ENCODE peak calls at places on chromosomes 1 and 21, in four cellular contexts. F is K562, R is HepG2, Q is HCT116. S is an unnamed sample.

GRCh38 chr1:1308756-1309524 is 543 bp downstream of the PUSL1 start:
- DNase-seq in F (no peak), R (no peak), Q (no peak), S (peak; percentile 78)

GRCh38 chr1:219027161-219027673 is 146.5 kb upstream of the LYPLAL1 start:
- DNase-seq in F (no peak), R (no peak), Q (no peak), S (no peak)

GRCh38 chr21:37548521-37548981 is 182.0 kb downstream of the DYRK1A start:
- DNase-seq in F (no peak), R (no peak), Q (no peak), S (no peak)

GRCh38 chr1:156150107-156151000 is 3.0 kb upstream of the SEMA4A start:
- DNase-seq in F (no peak), R (no peak), Q (no peak), S (no peak)

GRCh38 chr1:19239876-19240275 is 11.4 kb downstream of the EMC1 start:
- DNase-seq in F (no peak), R (no peak), Q (no peak), S (no peak)

GRCh38 chr1:53349968-53350852 is 22.3 kb upstream of the LRP8 start:
- DNase-seq in F (no peak), R (no peak), Q (no peak), S (peak; percentile 39)

GRCh38 chr1:205531191-205532025 is 26.9 kb downstream of the CDK18 start:
- DNase-seq in F (no peak), R (no peak), Q (no peak), S (no peak)

GRCh38 chr1:153466908-153467307 is 6.5 kb upstream of the S100A7 start:
- DNase-seq in F (no peak), R (no peak), Q (no peak), S (no peak)

GRCh38 chr1:214317300-214317699 is 36.3 kb downstream of the SMYD2 start:
- DNase-seq in F (no peak), R (peak; percentile 3), Q (no peak), S (peak; percentile 82)

GRCh38 chr1:157893681-157894080 is 52.1 kb upstream of the CD5L start:
- DNase-seq in F (no peak), R (no peak), Q (no peak), S (no peak)

GRCh38 chr21:32380940-32381339 is 11.9 kb downstream of the URB1 start:
- DNase-seq in F (no peak), R (no peak), Q (no peak), S (no peak)

GRCh38 chr1:161311595-161312181 is 1.9 kb upstream of the MPZ start:
- DNase-seq in F (no peak), R (peak; percentile 58), Q (no peak), S (no peak)

GRCh38 chr1:71587961-71588360 is 507.1 kb upstream of the ZRANB2 start:
- DNase-seq in F (no peak), R (no peak), Q (no peak), S (no peak)

GRCh38 chr1:233439721-233440120 is 112.2 kb downstream of the MAP3K21 start:
- DNase-seq in F (no peak), R (no peak), Q (no peak), S (no peak)

GRCh38 chr21:36038701-36039497 is 21.4 kb downstream of the SETD4 start:
- DNase-seq in F (no peak), R (no peak), Q (no peak), S (no peak)

GRCh38 chr1:102434421-102434820 is 437.7 kb upstream of the OLFM3 start:
- DNase-seq in F (peak; percentile 3), R (peak; percentile 52), Q (peak; percentile 10), S (peak; percentile 58)

GRCh38 chr1:77671836-77672235 is 10.6 kb downstream of the ZZZ3 start:
- DNase-seq in F (no peak), R (no peak), Q (no peak), S (no peak)

GRCh38 chr21:36709868-36710728 is 11.2 kb downstream of the SIM2 start:
- DNase-seq in F (no peak), R (no peak), Q (no peak), S (peak; percentile 66)

GRCh38 chr1:115266729-115267421 is 71.2 kb downstream of the NGF start:
- DNase-seq in F (no peak), R (no peak), Q (no peak), S (no peak)

GRCh38 chr1:160211010-160211790 is 6.0 kb downstream of the PEA15 start:
- DNase-seq in F (no peak), R (no peak), Q (no peak), S (no peak)

GRCh38 chr1:92915547-92915946 is 45.7 kb downstream of the DIPK1A start:
- DNase-seq in F (no peak), R (no peak), Q (no peak), S (no peak)

GRCh38 chr1:41513388-41513745 is 28.9 kb upstream of the EDN2 start:
- DNase-seq in F (peak; percentile 64), R (no peak), Q (no peak), S (peak; percentile 91)

GRCh38 chr1:11784993-11785769 is 20.6 kb downstream of the MTHFR start:
- DNase-seq in F (peak; percentile 89), R (peak; percentile 64), Q (peak; percentile 19), S (peak; percentile 84)

GRCh38 chr1:43306688-43307457 is 6.1 kb downstream of the TIE1 start:
- DNase-seq in F (no peak), R (no peak), Q (no peak), S (no peak)

GRCh38 chr1:172717722-172718455 is 59.0 kb downstream of the FASLG start:
- DNase-seq in F (peak; percentile 28), R (peak; percentile 77), Q (no peak), S (no peak)

GRCh38 chr1:236502972-236503639 is 20.7 kb upstream of the LGALS8 start:
- DNase-seq in F (peak; percentile 57), R (peak; percentile 91), Q (peak; percentile 36), S (peak; percentile 34)

GRCh38 chr1:26799479-26800133 is 11.9 kb downstream of the PIGV start:
- DNase-seq in F (peak; percentile 55), R (no peak), Q (peak; percentile 47), S (no peak)

GRCh38 chr1:230139741-230140140 is 72.7 kb downstream of the GALNT2 start:
- DNase-seq in F (no peak), R (no peak), Q (no peak), S (no peak)

GRCh38 chr1:2856076-2856390 is 54.5 kb upstream of the TTC34 start:
- DNase-seq in F (no peak), R (no peak), Q (no peak), S (no peak)

GRCh38 chr1:2854611-2855010 is 53.1 kb upstream of the TTC34 start:
- DNase-seq in F (no peak), R (no peak), Q (no peak), S (no peak)

GRCh38 chr1:2856821-2857290 is 55.4 kb upstream of the TTC34 start:
- DNase-seq in F (no peak), R (no peak), Q (no peak), S (no peak)

GRCh38 chr1:2854151-2854550 is 52.7 kb upstream of the TTC34 start:
- DNase-seq in F (no peak), R (no peak), Q (no peak), S (no peak)

DNA sequence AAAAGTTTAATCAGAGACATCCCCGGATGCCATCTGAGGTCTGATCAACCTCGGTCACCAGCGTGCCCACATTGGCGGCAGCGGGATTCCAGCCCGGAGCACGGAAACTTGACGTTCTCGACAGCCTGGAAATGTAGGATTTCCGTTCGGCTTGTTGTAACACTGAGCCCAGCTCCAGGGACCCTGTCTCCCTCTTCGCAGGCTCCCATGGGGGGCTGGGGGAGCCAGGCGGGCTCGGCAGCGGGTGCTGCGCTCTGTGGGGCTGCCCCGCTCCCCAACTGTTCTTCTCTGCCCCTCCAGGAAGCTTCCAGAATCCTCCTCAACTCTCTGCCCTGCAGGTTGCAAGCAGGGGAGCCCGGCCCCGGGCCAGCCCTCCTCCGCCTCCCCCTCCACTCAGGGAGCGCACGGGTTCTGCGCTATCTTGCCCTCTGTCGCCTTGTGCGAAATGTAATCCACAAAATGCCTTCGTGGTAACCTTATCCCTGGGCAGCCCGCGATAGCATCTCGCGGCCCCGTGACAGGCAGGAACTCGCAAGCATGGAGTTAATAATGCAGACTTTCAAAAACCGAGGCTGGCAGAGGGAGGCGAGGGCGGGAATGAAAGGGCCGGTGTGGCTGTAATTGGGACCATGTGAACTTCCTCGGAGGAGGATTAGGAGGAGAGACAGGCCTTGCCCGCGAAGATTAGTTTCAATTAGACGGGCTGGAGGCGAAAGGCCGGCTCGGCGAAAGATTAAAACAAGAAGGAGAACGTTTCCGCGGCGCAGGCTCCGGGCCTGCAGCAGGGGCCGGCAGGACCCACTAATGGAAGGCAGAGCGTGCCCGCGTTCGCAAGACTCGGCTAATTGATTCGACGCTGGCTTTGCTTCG is 53.9 kb upstream of the TTC34 start:
- DNase-seq in F (no peak), R (no peak), Q (no peak), S (no peak)
- TF ChIP-seq FOSL1 in F (no peak), R (no peak), Q (no peak), S (no peak)

DNA sequence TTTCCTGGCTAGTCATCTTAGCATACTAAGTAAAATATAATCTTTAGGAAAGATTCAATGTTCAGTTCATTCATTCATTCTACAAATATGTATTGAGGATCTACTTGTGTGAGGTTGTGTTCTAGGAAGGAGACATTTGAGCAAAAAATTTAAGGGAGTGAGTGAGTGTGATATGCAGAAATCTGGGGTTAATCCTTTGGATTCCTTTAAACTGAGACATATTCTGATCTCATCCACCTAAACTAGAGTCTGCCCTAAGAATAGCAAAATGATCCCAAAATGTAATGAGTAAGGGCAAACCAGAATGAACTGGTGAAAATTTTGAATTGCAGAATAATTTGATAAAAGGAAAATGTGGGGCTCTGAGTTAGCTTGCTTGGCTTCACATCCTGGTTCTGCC is 8.6 kb downstream of the UBE2U start:
- DNase-seq in F (no peak), R (no peak), Q (no peak), S (no peak)
- TF ChIP-seq FOSL1 in F (no peak), R (no peak), Q (no peak), S (no peak)

GRCh38 chr1:228410015-228410414 is 3.4 kb upstream of the TRIM11 start:
- DNase-seq in F (no peak), R (peak; percentile 21), Q (no peak), S (no peak)
- TF ChIP-seq FOSL1 in F (no peak), R (no peak), Q (no peak), S (no peak)

GRCh38 chr1:226666164-226666506 is 72.9 kb downstream of the ITPKB start:
- DNase-seq in F (no peak), R (no peak), Q (no peak), S (no peak)

GRCh38 chr1:226665505-226666163 is 73.4 kb downstream of the ITPKB start:
- DNase-seq in F (no peak), R (no peak), Q (no peak), S (no peak)

GRCh38 chr1:226662704-226663326 is 76.3 kb downstream of the ITPKB start:
- DNase-seq in F (no peak), R (no peak), Q (peak; percentile 46), S (no peak)

GRCh38 chr1:226663327-226663704 is 75.8 kb downstream of the ITPKB start:
- DNase-seq in F (no peak), R (no peak), Q (no peak), S (no peak)

DNA sequence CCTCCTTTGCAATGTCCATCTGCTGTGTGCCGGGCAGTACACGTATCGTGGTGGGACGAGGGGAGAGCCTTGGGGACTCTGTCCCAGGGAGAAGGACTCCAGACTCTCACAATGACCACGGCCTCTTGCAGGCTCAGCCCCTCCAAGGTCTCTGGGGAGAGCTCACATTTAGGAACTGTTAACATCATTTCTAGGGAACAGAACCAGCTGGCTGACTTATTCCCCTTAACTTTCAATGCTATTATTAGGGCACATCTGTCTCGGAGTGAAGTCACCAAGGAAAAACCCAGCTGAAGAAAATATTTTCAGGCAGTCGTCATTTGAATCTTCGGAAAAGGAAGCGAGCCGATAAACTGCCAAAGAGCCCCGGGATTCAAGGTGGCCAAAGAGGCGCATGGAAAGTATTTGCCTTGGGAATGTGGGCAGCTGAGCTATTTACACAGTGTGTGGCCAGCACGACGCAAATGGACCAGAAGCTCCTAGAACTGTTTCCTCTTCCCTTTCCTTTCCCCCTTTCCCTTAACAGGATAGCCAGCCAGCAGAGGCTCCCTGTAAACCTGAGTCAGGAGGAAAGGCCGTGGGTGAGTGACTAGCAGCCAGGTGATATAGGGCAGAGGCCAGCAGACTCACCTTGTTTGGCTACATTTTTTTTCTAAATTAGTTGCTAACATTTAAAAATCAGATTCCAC is 74.5 kb downstream of the ITPKB start:
- DNase-seq in F (no peak), R (no peak), Q (no peak), S (no peak)
- TF ChIP-seq FOSL1 in F (no peak), R (no peak), Q (no peak), S (no peak)

S was measured in H1.